ENCODE peak calls at places on chromosomes 6 and 20, in ten cellular contexts. One of them, this sample, is unnamed.
A peak's percentile ranks its signal among the peaks of the same experiment; 100 is the strongest.

GRCh38 chr20:31861346-31862156 is 8.8 kb downstream of the DUSP15 start:
- DNase-seq in pancreas: no peak
- DNase-seq in stimulated activated CD8-positive, alpha-beta memory T cell treated with anti-CD3 and anti-CD28 coated beads, Interleukin-4, amount 100 ng/mL, for 48 hours: peak; percentile 76
- DNase-seq in cardiac muscle cell: peak; percentile 89
- DNase-seq in hypothalamus: no peak
- DNase-seq in HS-27A: no peak
- DNase-seq in NCI-H1105 treated with DMSO at 0.1 percent for 48 hours: peak; percentile 90
- DNase-seq in NCI-H460: peak; percentile 35
- DNase-seq in K562: peak; percentile 96
- DNase-seq in NCI-H1092: peak; percentile 44
- DNase-seq in this sample: peak; percentile 61

GRCh38 chr20:44720617-44720993 is 5.4 kb downstream of the CCN5 start:
- DNase-seq in stimulated activated CD8-positive, alpha-beta memory T cell treated with anti-CD3 and anti-CD28 coated beads, Interleukin-4, amount 100 ng/mL, for 48 hours: no peak
- DNase-seq in K562: no peak
- DNase-seq in hypothalamus: no peak
- DNase-seq in NCI-H1105 treated with DMSO at 0.1 percent for 48 hours: no peak
- DNase-seq in cardiac muscle cell: no peak
- DNase-seq in NCI-H460: peak; percentile 98
- DNase-seq in NCI-H1092: no peak
- DNase-seq in HS-27A: peak; percentile 94
- DNase-seq in pancreas: no peak
- DNase-seq in this sample: no peak

GRCh38 chr6:158970640-158971291 is 29.2 kb downstream of the RSPH3 start:
- DNase-seq in cardiac muscle cell: peak; percentile 52
- DNase-seq in NCI-H1092: no peak
- DNase-seq in HS-27A: no peak
- DNase-seq in stimulated activated CD8-positive, alpha-beta memory T cell treated with anti-CD3 and anti-CD28 coated beads, Interleukin-4, amount 100 ng/mL, for 48 hours: no peak
- DNase-seq in NCI-H460: no peak
- DNase-seq in K562: no peak
- DNase-seq in pancreas: no peak
- DNase-seq in NCI-H1105 treated with DMSO at 0.1 percent for 48 hours: no peak
- DNase-seq in hypothalamus: peak; percentile 18
- DNase-seq in this sample: no peak

GRCh38 chr20:2751868-2752630 is 48.4 kb downstream of the CPXM1 start:
- DNase-seq in K562: peak; percentile 58
- DNase-seq in stimulated activated CD8-positive, alpha-beta memory T cell treated with anti-CD3 and anti-CD28 coated beads, Interleukin-4, amount 100 ng/mL, for 48 hours: peak; percentile 63
- DNase-seq in hypothalamus: no peak
- DNase-seq in NCI-H1105 treated with DMSO at 0.1 percent for 48 hours: peak; percentile 17
- DNase-seq in HS-27A: no peak
- DNase-seq in pancreas: peak; percentile 84
- DNase-seq in cardiac muscle cell: peak; percentile 28
- DNase-seq in NCI-H460: peak; percentile 16
- DNase-seq in NCI-H1092: no peak
- DNase-seq in this sample: no peak

GRCh38 chr6:17871169-17871479 is 116.3 kb downstream of the KIF13A start:
- DNase-seq in NCI-H460: no peak
- DNase-seq in stimulated activated CD8-positive, alpha-beta memory T cell treated with anti-CD3 and anti-CD28 coated beads, Interleukin-4, amount 100 ng/mL, for 48 hours: no peak
- DNase-seq in HS-27A: no peak
- DNase-seq in pancreas: no peak
- DNase-seq in K562: no peak
- DNase-seq in NCI-H1105 treated with DMSO at 0.1 percent for 48 hours: no peak
- DNase-seq in cardiac muscle cell: no peak
- DNase-seq in hypothalamus: no peak
- DNase-seq in NCI-H1092: no peak
- DNase-seq in this sample: no peak

GRCh38 chr6:29709178-29709576 is 14.1 kb upstream of the HLA-F start:
- DNase-seq in K562: no peak
- DNase-seq in NCI-H460: no peak
- DNase-seq in NCI-H1092: no peak
- DNase-seq in hypothalamus: no peak
- DNase-seq in NCI-H1105 treated with DMSO at 0.1 percent for 48 hours: no peak
- DNase-seq in cardiac muscle cell: no peak
- DNase-seq in stimulated activated CD8-positive, alpha-beta memory T cell treated with anti-CD3 and anti-CD28 coated beads, Interleukin-4, amount 100 ng/mL, for 48 hours: no peak
- DNase-seq in pancreas: no peak
- DNase-seq in HS-27A: no peak
- DNase-seq in this sample: no peak

GRCh38 chr6:150881911-150882481 is 16.5 kb downstream of the MTHFD1L start:
- DNase-seq in hypothalamus: no peak
- DNase-seq in stimulated activated CD8-positive, alpha-beta memory T cell treated with anti-CD3 and anti-CD28 coated beads, Interleukin-4, amount 100 ng/mL, for 48 hours: no peak
- DNase-seq in NCI-H1105 treated with DMSO at 0.1 percent for 48 hours: no peak
- DNase-seq in NCI-H460: peak; percentile 34
- DNase-seq in HS-27A: peak; percentile 86
- DNase-seq in NCI-H1092: no peak
- DNase-seq in cardiac muscle cell: peak; percentile 89
- DNase-seq in pancreas: no peak
- DNase-seq in K562: no peak
- DNase-seq in this sample: no peak

GRCh38 chr6:70073637-70074036 is 207.3 kb downstream of the COL19A1 start:
- DNase-seq in NCI-H460: no peak
- DNase-seq in cardiac muscle cell: no peak
- DNase-seq in pancreas: no peak
- DNase-seq in HS-27A: no peak
- DNase-seq in K562: no peak
- DNase-seq in NCI-H1105 treated with DMSO at 0.1 percent for 48 hours: no peak
- DNase-seq in stimulated activated CD8-positive, alpha-beta memory T cell treated with anti-CD3 and anti-CD28 coated beads, Interleukin-4, amount 100 ng/mL, for 48 hours: no peak
- DNase-seq in hypothalamus: no peak
- DNase-seq in NCI-H1092: no peak
- DNase-seq in this sample: no peak

GRCh38 chr6:27230758-27231111 is 16.8 kb upstream of the PRSS16 start:
- DNase-seq in HS-27A: no peak
- DNase-seq in pancreas: no peak
- DNase-seq in stimulated activated CD8-positive, alpha-beta memory T cell treated with anti-CD3 and anti-CD28 coated beads, Interleukin-4, amount 100 ng/mL, for 48 hours: no peak
- DNase-seq in NCI-H1092: no peak
- DNase-seq in hypothalamus: no peak
- DNase-seq in NCI-H1105 treated with DMSO at 0.1 percent for 48 hours: no peak
- DNase-seq in K562: peak; percentile 36
- DNase-seq in NCI-H460: no peak
- DNase-seq in cardiac muscle cell: no peak
- DNase-seq in this sample: no peak

GRCh38 chr6:44162876-44163625 is 4.4 kb downstream of the CAPN11 start:
- DNase-seq in stimulated activated CD8-positive, alpha-beta memory T cell treated with anti-CD3 and anti-CD28 coated beads, Interleukin-4, amount 100 ng/mL, for 48 hours: no peak
- DNase-seq in hypothalamus: no peak
- DNase-seq in NCI-H460: no peak
- DNase-seq in cardiac muscle cell: no peak
- DNase-seq in HS-27A: no peak
- DNase-seq in K562: no peak
- DNase-seq in NCI-H1105 treated with DMSO at 0.1 percent for 48 hours: no peak
- DNase-seq in NCI-H1092: no peak
- DNase-seq in pancreas: no peak
- DNase-seq in this sample: no peak

GRCh38 chr6:130122243-130122642 is 100.5 kb downstream of the SAMD3 start:
- DNase-seq in NCI-H460: no peak
- DNase-seq in K562: no peak
- DNase-seq in hypothalamus: no peak
- DNase-seq in cardiac muscle cell: no peak
- DNase-seq in NCI-H1105 treated with DMSO at 0.1 percent for 48 hours: no peak
- DNase-seq in stimulated activated CD8-positive, alpha-beta memory T cell treated with anti-CD3 and anti-CD28 coated beads, Interleukin-4, amount 100 ng/mL, for 48 hours: no peak
- DNase-seq in HS-27A: no peak
- DNase-seq in pancreas: no peak
- DNase-seq in NCI-H1092: no peak
- DNase-seq in this sample: no peak

GRCh38 chr6:72533601-72534000 is 88.3 kb upstream of the KCNQ5 start:
- DNase-seq in pancreas: no peak
- DNase-seq in NCI-H1092: no peak
- DNase-seq in HS-27A: no peak
- DNase-seq in NCI-H1105 treated with DMSO at 0.1 percent for 48 hours: no peak
- DNase-seq in hypothalamus: no peak
- DNase-seq in NCI-H460: no peak
- DNase-seq in cardiac muscle cell: no peak
- DNase-seq in K562: no peak
- DNase-seq in stimulated activated CD8-positive, alpha-beta memory T cell treated with anti-CD3 and anti-CD28 coated beads, Interleukin-4, amount 100 ng/mL, for 48 hours: no peak
- DNase-seq in this sample: no peak

GRCh38 chr6:168075787-168076202 is 3.2 kb downstream of the FRMD1 start:
- DNase-seq in cardiac muscle cell: no peak
- DNase-seq in NCI-H460: no peak
- DNase-seq in K562: no peak
- DNase-seq in NCI-H1105 treated with DMSO at 0.1 percent for 48 hours: no peak
- DNase-seq in HS-27A: no peak
- DNase-seq in pancreas: no peak
- DNase-seq in hypothalamus: no peak
- DNase-seq in NCI-H1092: no peak
- DNase-seq in stimulated activated CD8-positive, alpha-beta memory T cell treated with anti-CD3 and anti-CD28 coated beads, Interleukin-4, amount 100 ng/mL, for 48 hours: no peak
- DNase-seq in this sample: no peak

GRCh38 chr6:139762587-139763031 is 388.2 kb upstream of the CITED2 start:
- DNase-seq in K562: no peak
- DNase-seq in NCI-H460: no peak
- DNase-seq in hypothalamus: no peak
- DNase-seq in cardiac muscle cell: no peak
- DNase-seq in stimulated activated CD8-positive, alpha-beta memory T cell treated with anti-CD3 and anti-CD28 coated beads, Interleukin-4, amount 100 ng/mL, for 48 hours: no peak
- DNase-seq in HS-27A: no peak
- DNase-seq in pancreas: no peak
- DNase-seq in NCI-H1092: no peak
- DNase-seq in NCI-H1105 treated with DMSO at 0.1 percent for 48 hours: no peak
- DNase-seq in this sample: no peak

GRCh38 chr20:63167026-63167917 is 48.7 kb downstream of the YTHDF1 start:
- DNase-seq in NCI-H1105 treated with DMSO at 0.1 percent for 48 hours: no peak
- DNase-seq in K562: peak; percentile 56
- DNase-seq in HS-27A: no peak
- DNase-seq in cardiac muscle cell: no peak
- DNase-seq in NCI-H460: no peak
- DNase-seq in hypothalamus: no peak
- DNase-seq in pancreas: peak; percentile 46
- DNase-seq in NCI-H1092: no peak
- DNase-seq in stimulated activated CD8-positive, alpha-beta memory T cell treated with anti-CD3 and anti-CD28 coated beads, Interleukin-4, amount 100 ng/mL, for 48 hours: no peak
- DNase-seq in this sample: no peak

GRCh38 chr6:95197590-95197989 is 379.7 kb upstream of the MANEA start:
- DNase-seq in pancreas: no peak
- DNase-seq in HS-27A: no peak
- DNase-seq in K562: no peak
- DNase-seq in hypothalamus: no peak
- DNase-seq in cardiac muscle cell: no peak
- DNase-seq in NCI-H1105 treated with DMSO at 0.1 percent for 48 hours: no peak
- DNase-seq in stimulated activated CD8-positive, alpha-beta memory T cell treated with anti-CD3 and anti-CD28 coated beads, Interleukin-4, amount 100 ng/mL, for 48 hours: no peak
- DNase-seq in NCI-H1092: no peak
- DNase-seq in NCI-H460: no peak
- DNase-seq in this sample: no peak

GRCh38 chr6:82840571-82840970 is 225.1 kb downstream of the UBE3D start:
- DNase-seq in K562: no peak
- DNase-seq in NCI-H1105 treated with DMSO at 0.1 percent for 48 hours: no peak
- DNase-seq in pancreas: no peak
- DNase-seq in HS-27A: no peak
- DNase-seq in hypothalamus: no peak
- DNase-seq in cardiac muscle cell: no peak
- DNase-seq in NCI-H460: no peak
- DNase-seq in NCI-H1092: no peak
- DNase-seq in stimulated activated CD8-positive, alpha-beta memory T cell treated with anti-CD3 and anti-CD28 coated beads, Interleukin-4, amount 100 ng/mL, for 48 hours: no peak
- DNase-seq in this sample: no peak

GRCh38 chr6:32430179-32430578 is 9.5 kb upstream of the HLA-DRA start:
- DNase-seq in stimulated activated CD8-positive, alpha-beta memory T cell treated with anti-CD3 and anti-CD28 coated beads, Interleukin-4, amount 100 ng/mL, for 48 hours: no peak
- DNase-seq in pancreas: no peak
- DNase-seq in HS-27A: no peak
- DNase-seq in hypothalamus: no peak
- DNase-seq in NCI-H460: no peak
- DNase-seq in K562: no peak
- DNase-seq in NCI-H1092: no peak
- DNase-seq in NCI-H1105 treated with DMSO at 0.1 percent for 48 hours: no peak
- DNase-seq in cardiac muscle cell: no peak
- DNase-seq in this sample: no peak

GRCh38 chr6:73580247-73581149 is 59.7 kb upstream of the EEF1A1 start:
- DNase-seq in NCI-H1105 treated with DMSO at 0.1 percent for 48 hours: no peak
- DNase-seq in K562: peak; percentile 88
- DNase-seq in stimulated activated CD8-positive, alpha-beta memory T cell treated with anti-CD3 and anti-CD28 coated beads, Interleukin-4, amount 100 ng/mL, for 48 hours: peak; percentile 83
- DNase-seq in NCI-H1092: no peak
- DNase-seq in pancreas: no peak
- DNase-seq in hypothalamus: peak; percentile 84
- DNase-seq in HS-27A: peak; percentile 86
- DNase-seq in NCI-H460: peak; percentile 85
- DNase-seq in cardiac muscle cell: peak; percentile 54
- DNase-seq in this sample: peak; percentile 26

GRCh38 chr6:44775121-44775520 is 387.6 kb downstream of the CDC5L start:
- DNase-seq in HS-27A: no peak
- DNase-seq in cardiac muscle cell: no peak
- DNase-seq in NCI-H460: no peak
- DNase-seq in pancreas: no peak
- DNase-seq in NCI-H1092: no peak
- DNase-seq in NCI-H1105 treated with DMSO at 0.1 percent for 48 hours: no peak
- DNase-seq in hypothalamus: no peak
- DNase-seq in stimulated activated CD8-positive, alpha-beta memory T cell treated with anti-CD3 and anti-CD28 coated beads, Interleukin-4, amount 100 ng/mL, for 48 hours: no peak
- DNase-seq in K562: no peak
- DNase-seq in this sample: no peak

GRCh38 chr6:119830494-119831295 is 481.1 kb upstream of the MAN1A1 start:
- DNase-seq in pancreas: peak; percentile 20
- DNase-seq in cardiac muscle cell: no peak
- DNase-seq in stimulated activated CD8-positive, alpha-beta memory T cell treated with anti-CD3 and anti-CD28 coated beads, Interleukin-4, amount 100 ng/mL, for 48 hours: no peak
- DNase-seq in hypothalamus: no peak
- DNase-seq in K562: no peak
- DNase-seq in HS-27A: no peak
- DNase-seq in NCI-H1092: no peak
- DNase-seq in NCI-H460: no peak
- DNase-seq in NCI-H1105 treated with DMSO at 0.1 percent for 48 hours: peak; percentile 6
- DNase-seq in this sample: no peak

GRCh38 chr20:48733296-48733790 is 94.5 kb downstream of the PREX1 start:
- DNase-seq in NCI-H1092: no peak
- DNase-seq in hypothalamus: no peak
- DNase-seq in NCI-H460: no peak
- DNase-seq in HS-27A: no peak
- DNase-seq in K562: peak; percentile 44
- DNase-seq in NCI-H1105 treated with DMSO at 0.1 percent for 48 hours: no peak
- DNase-seq in pancreas: no peak
- DNase-seq in stimulated activated CD8-positive, alpha-beta memory T cell treated with anti-CD3 and anti-CD28 coated beads, Interleukin-4, amount 100 ng/mL, for 48 hours: no peak
- DNase-seq in cardiac muscle cell: no peak
- DNase-seq in this sample: no peak

This sample was measured in GDM1.